ENCODE peak calls at places on chromosomes 13 and 19, in six cellular contexts. K is ascending aorta, Q is NCI-H774, W is foreskin fibroblast, U is AG09309, C is pons. X is an unnamed sample.

GRCh38 chr13:44104969-44105368 is 225.3 kb downstream of the LACC1 start:
- DNase-seq in Q (no peak), W (no peak), C (no peak), K (no peak), U (no peak), X (no peak)

GRCh38 chr13:104466016-104466415 is 1399.8 kb upstream of the SLC10A2 start:
- DNase-seq in W (no peak), C (no peak), U (no peak), Q (no peak), K (no peak), X (no peak)

GRCh38 chr19:13794388-13794751 is 873 bp upstream of the ZSWIM4 start:
- DNase-seq in U (peak; percentile 83), Q (no peak), K (peak; percentile 94), C (no peak), W (peak; percentile 91), X (no peak)

GRCh38 chr13:95452376-95452775 is 100.1 kb upstream of the CLDN10 start:
- DNase-seq in Q (no peak), U (no peak), C (no peak), W (no peak), K (no peak), X (no peak)

GRCh38 chr13:106088094-106088493 is 447.4 kb downstream of the EFNB2 start:
- DNase-seq in W (no peak), K (no peak), C (no peak), U (no peak), Q (no peak), X (no peak)

GRCh38 chr19:49119411-49120324 is at the start of gene PPFIA3:
- DNase-seq in W (peak; percentile 85), C (no peak), Q (peak; percentile 0), K (peak; percentile 81), U (no peak), X (no peak)

GRCh38 chr13:31945202-31945978 is 86.2 kb upstream of the FRY start:
- DNase-seq in K (peak; percentile 80), Q (peak; percentile 36), C (peak; percentile 17), U (peak; percentile 84), W (peak; percentile 92), X (no peak)

GRCh38 chr13:49667773-49668172 is 23.5 kb downstream of the EBPL start:
- DNase-seq in K (no peak), U (no peak), W (peak; percentile 75), C (no peak), Q (no peak), X (no peak)

GRCh38 chr19:12478234-12478941 is 6.2 kb downstream of the ZNF709 start:
- DNase-seq in Q (peak; percentile 24), U (no peak), W (no peak), K (no peak), C (no peak), X (no peak)

GRCh38 chr19:31450696-31451095 is 101.5 kb upstream of the TSHZ3 start:
- DNase-seq in W (no peak), K (no peak), C (no peak), U (no peak), Q (no peak), X (no peak)

GRCh38 chr19:50959731-50960500 is 7.1 kb upstream of the KLK5 start:
- DNase-seq in C (no peak), U (no peak), W (no peak), K (no peak), Q (no peak), X (no peak)

GRCh38 chr13:99819962-99820361 is 151.6 kb downstream of the ZIC5 start:
- DNase-seq in K (no peak), Q (no peak), W (no peak), C (no peak), U (no peak), X (no peak)

GRCh38 chr19:39252458-39252857 is 3.8 kb upstream of the IFNL4 start:
- DNase-seq in C (no peak), Q (no peak), K (no peak), U (no peak), W (no peak), X (no peak)

GRCh38 chr13:95784891-95785290 is 108.0 kb downstream of the DNAJC3 start:
- DNase-seq in W (peak; percentile 36), U (no peak), K (no peak), C (no peak), Q (no peak), X (no peak)

GRCh38 chr19:30897553-30897952 is 451.7 kb downstream of the TSHZ3 start:
- DNase-seq in K (no peak), U (no peak), Q (no peak), C (no peak), W (no peak), X (no peak)

X was measured in naive B cell.